ENCODE peak calls at places on chromosomes 11 and 22, in five cellular contexts. F is H9, N is H1, L is mesenchymal stem cell, C is IMR-90. D is an unnamed sample.

GRCh38 chr11:107757661-107758060 is 45.8 kb upstream of the SLN start:
- DNase-seq in F (no peak), N (no peak), L (no peak), C (no peak), D (no peak)

GRCh38 chr22:48277868-48278581 is 1515.6 kb downstream of the TBC1D22A start:
- DNase-seq in F (no peak), N (no peak), L (no peak), C (no peak), D (no peak)

GRCh38 chr11:129298990-129299389 is 76.7 kb upstream of the BARX2 start:
- DNase-seq in F (no peak), N (no peak), L (no peak), C (no peak), D (no peak)

GRCh38 chr22:27312567-27313507 is 488.7 kb downstream of the MN1 start:
- DNase-seq in F (no peak), N (no peak), L (no peak), C (no peak), D (no peak)

GRCh38 chr11:69658606-69659450 is 16.3 kb downstream of the LTO1 start:
- DNase-seq in F (peak; percentile 29), N (no peak), L (no peak), C (peak; percentile 23), D (no peak)

GRCh38 chr11:120108154-120108784 is 29.6 kb downstream of the TRIM29 start:
- DNase-seq in F (peak; percentile 78), N (peak; percentile 46), L (peak; percentile 48), C (peak; percentile 30), D (peak; percentile 74)

GRCh38 chr11:117217141-117217609 is 14.7 kb downstream of the PCSK7 start:
- DNase-seq in F (no peak), N (no peak), L (peak; percentile 54), C (peak; percentile 88), D (no peak)

GRCh38 chr22:38244106-38244505 is 28.7 kb downstream of the TMEM184B start:
- DNase-seq in F (no peak), N (no peak), L (no peak), C (peak; percentile 34), D (no peak)

GRCh38 chr11:33461726-33462125 is 204.5 kb downstream of the HIPK3 start:
- DNase-seq in F (no peak), N (no peak), L (no peak), C (no peak), D (no peak)

GRCh38 chr11:73321342-73322110 is 13.4 kb downstream of the ARHGEF17 start:
- DNase-seq in F (no peak), N (no peak), L (peak; percentile 92), C (peak; percentile 84), D (no peak)

GRCh38 chr22:32708835-32709234 is 92.7 kb upstream of the TIMP3 start:
- DNase-seq in F (no peak), N (no peak), L (no peak), C (peak; percentile 37), D (no peak)

GRCh38 chr22:23204125-23204488 is 23.8 kb downstream of the BCR start:
- DNase-seq in F (no peak), N (no peak), L (no peak), C (no peak), D (no peak)

GRCh38 chr11:9681583-9682372 is 17.9 kb downstream of the SWAP70 start:
- DNase-seq in F (no peak), N (no peak), L (no peak), C (no peak), D (no peak)

GRCh38 chr11:79973701-79974626 is 533.1 kb upstream of the TENM4 start:
- DNase-seq in F (peak; percentile 60), N (peak; percentile 23), L (peak; percentile 1), C (peak; percentile 31), D (peak; percentile 31)

DNA sequence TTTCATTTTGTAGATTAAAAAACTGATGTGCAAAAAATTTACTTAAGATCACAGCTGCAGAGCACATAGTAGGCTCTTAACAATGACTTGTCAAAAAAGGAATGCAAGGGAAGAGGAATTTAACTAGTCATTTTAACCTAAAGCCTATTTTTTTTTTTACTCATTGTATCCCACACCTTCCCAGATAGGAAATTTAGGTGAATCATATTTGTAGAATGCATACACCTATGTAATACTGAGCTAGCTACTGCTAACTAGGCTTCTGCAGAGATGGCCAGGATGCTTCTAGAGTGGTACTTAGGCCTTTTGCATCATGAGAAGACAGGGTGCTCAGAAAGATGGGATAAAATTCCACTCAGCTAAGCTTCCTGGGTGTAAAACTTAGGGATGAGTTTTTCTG is 387.3 kb downstream of the AASDHPPT start:
- DNase-seq in F (no peak), N (no peak), L (no peak), C (no peak), D (no peak)
- H3K18ac ChIP-seq in F (no peak overlapping the region), N (no peak overlapping the region), L (peak overlapping the region; percentile 46), C (no peak overlapping the region), D (no peak overlapping the region)

DNA sequence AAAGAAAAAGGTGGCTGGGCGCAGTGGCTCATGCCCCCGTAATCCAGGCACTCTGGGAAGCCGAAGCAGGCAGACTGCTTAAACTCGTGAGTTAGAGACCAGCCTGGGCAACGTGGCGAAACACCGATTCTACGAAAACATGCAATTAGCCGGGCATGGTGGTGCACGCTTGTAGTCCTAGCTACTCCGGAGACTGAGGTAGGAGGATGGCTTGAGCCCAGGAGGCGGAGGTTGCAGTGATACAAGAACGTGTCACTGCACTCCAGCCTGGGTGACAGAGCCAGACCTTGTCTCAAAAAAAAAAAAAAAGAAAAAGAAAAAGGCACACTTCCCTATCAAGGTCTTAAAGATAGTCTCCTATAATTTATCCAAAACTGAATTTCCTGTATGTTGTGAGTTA is 39.4 kb downstream of the DGCR2 start:
- DNase-seq in F (no peak), N (no peak), L (no peak), C (no peak), D (no peak)
- H2BK15ac ChIP-seq in F (no peak overlapping the region), N (no peak overlapping the region), L (no peak overlapping the region), C (no peak overlapping the region), D (no peak overlapping the region)

DNA sequence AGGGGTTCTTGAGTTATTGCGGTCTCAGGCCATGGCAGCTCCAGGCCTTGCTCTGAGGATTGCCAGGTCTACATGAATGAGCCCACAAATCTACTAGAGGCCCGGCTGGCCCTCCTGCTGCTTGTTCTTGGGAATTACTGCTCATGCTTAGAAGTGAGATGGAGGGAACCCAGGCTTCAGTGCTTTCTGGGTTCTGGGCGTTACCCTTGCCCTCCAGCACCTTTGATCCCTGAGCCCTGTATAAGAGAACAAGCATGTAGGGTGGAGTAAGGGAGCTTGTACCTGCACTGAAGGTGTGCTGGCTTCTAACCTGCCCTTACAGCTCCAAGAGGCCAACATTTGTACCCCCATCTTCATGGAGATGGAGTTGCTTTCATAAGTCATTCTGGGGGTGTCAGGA is 4.0 kb downstream of the NAA40 start:
- DNase-seq in F (no peak), N (no peak), L (no peak), C (no peak), D (no peak)
- H3K4ac ChIP-seq in F (no peak overlapping the region), N (no peak overlapping the region), L (no peak overlapping the region), C (no peak overlapping the region), D (no peak overlapping the region)

DNA sequence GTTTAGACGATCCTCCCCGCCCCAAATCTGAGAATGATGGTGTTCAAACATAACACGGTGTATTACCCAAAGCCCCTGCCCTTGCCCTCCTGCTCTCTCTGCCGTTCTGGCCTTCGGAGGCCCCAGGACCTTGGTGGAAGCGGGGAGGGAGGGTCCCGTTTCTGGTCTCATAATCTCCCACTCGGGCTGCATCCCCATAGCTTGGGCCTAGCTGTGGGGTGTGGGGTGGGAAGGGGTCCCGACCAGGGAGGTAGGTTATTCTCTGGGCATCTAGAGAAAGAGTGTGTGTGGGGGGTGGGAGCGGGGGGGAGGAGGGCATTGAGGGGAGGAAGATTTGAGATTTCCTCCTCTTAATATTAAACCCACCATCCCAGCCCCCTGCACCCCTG is 2.3 kb downstream of the PKNOX2 start:
- DNase-seq in F (no peak), N (no peak), L (no peak), C (no peak), D (no peak)
- H3K18ac ChIP-seq in F (no peak overlapping the region), N (peak overlapping the region; percentile 81), L (peak overlapping the region; percentile 81), C (peak overlapping the region; percentile 26), D (peak overlapping the region; percentile 97)

DNA sequence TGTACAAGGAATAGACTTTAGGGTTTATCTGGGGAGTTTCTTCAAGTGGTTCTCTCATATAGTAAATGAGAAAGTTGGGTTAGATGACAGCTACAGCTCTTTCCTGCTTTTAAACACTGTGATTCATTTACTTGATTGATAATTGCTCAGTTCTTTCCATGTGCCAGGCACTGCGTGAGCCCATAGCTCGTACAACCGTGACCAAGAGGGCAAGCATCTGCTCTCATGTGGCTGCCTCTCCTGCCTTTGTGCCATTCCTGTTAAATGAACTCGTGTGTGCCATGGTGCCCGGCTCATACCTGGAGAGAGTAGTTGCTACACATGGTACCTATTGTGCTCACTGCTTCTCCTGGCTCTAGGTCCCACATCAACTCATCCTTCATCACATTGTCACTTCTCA is 206.3 kb downstream of the SNX19 start:
- DNase-seq in F (no peak), N (no peak), L (no peak), C (peak; percentile 3), D (no peak)
- H2BK15ac ChIP-seq in F (no peak overlapping the region), N (no peak overlapping the region), L (no peak overlapping the region), C (peak overlapping the region; percentile 64), D (no peak overlapping the region)

GRCh38 chr11:65473275-65473860 is 25.5 kb upstream of the MALAT1 start:
- DNase-seq in F (no peak), N (no peak), L (no peak), C (peak; percentile 34), D (no peak)
- H3K4ac ChIP-seq in F (no peak overlapping the region), N (no peak overlapping the region), L (peak overlapping the region; percentile 24), C (peak overlapping the region; percentile 85), D (no peak overlapping the region)

D was measured in neuronal stem cell.